ENCODE peak calls at places on chromosomes 12 and 14, in five cellular contexts. One of them, this sample, is unnamed.

GRCh38 chr12:1670815-1671268 is 20.0 kb upstream of the ADIPOR2 start:
- DNase-seq in GM12865: no peak
- DNase-seq in fibroblast of villous mesenchyme: no peak
- DNase-seq in neural progenitor cell: no peak
- DNase-seq in endodermal cell: peak; percentile 42
- DNase-seq in this sample: no peak

GRCh38 chr12:120071493-120072020 is 45.0 kb downstream of the RAB35 start:
- DNase-seq in GM12865: no peak
- DNase-seq in fibroblast of villous mesenchyme: no peak
- DNase-seq in neural progenitor cell: no peak
- DNase-seq in endodermal cell: peak; percentile 29
- DNase-seq in this sample: no peak

GRCh38 chr12:12557733-12558132 is 4.9 kb downstream of the DUSP16 start:
- DNase-seq in GM12865: no peak
- DNase-seq in fibroblast of villous mesenchyme: no peak
- DNase-seq in neural progenitor cell: no peak
- DNase-seq in endodermal cell: no peak
- DNase-seq in this sample: no peak

GRCh38 chr14:103418508-103418818 is 33.2 kb downstream of the MARK3 start:
- DNase-seq in GM12865: peak; percentile 55
- DNase-seq in fibroblast of villous mesenchyme: peak; percentile 97
- DNase-seq in neural progenitor cell: no peak
- DNase-seq in endodermal cell: no peak
- DNase-seq in this sample: peak; percentile 29

GRCh38 chr12:50110762-50111416 is 1.1 kb upstream of the COX14 start:
- DNase-seq in GM12865: peak; percentile 71
- DNase-seq in fibroblast of villous mesenchyme: peak; percentile 56
- DNase-seq in neural progenitor cell: peak; percentile 60
- DNase-seq in endodermal cell: peak; percentile 92
- DNase-seq in this sample: peak; percentile 47

GRCh38 chr14:71117839-71118743 is 210.8 kb downstream of the PCNX1 start:
- DNase-seq in GM12865: peak; percentile 39
- DNase-seq in fibroblast of villous mesenchyme: peak; percentile 79
- DNase-seq in neural progenitor cell: no peak
- DNase-seq in endodermal cell: no peak
- DNase-seq in this sample: no peak

GRCh38 chr12:66861157-66861750 is 182.4 kb upstream of the GRIP1 start:
- DNase-seq in GM12865: peak; percentile 66
- DNase-seq in fibroblast of villous mesenchyme: peak; percentile 63
- DNase-seq in neural progenitor cell: peak; percentile 60
- DNase-seq in endodermal cell: peak; percentile 91
- DNase-seq in this sample: peak; percentile 5

GRCh38 chr12:62760779-62761178 is 174.2 kb downstream of the PPM1H start:
- DNase-seq in GM12865: peak; percentile 64
- DNase-seq in fibroblast of villous mesenchyme: peak; percentile 87
- DNase-seq in neural progenitor cell: no peak
- DNase-seq in endodermal cell: no peak
- DNase-seq in this sample: no peak

GRCh38 chr12:93778306-93778705 is 101.1 kb downstream of the CRADD start:
- DNase-seq in GM12865: no peak
- DNase-seq in fibroblast of villous mesenchyme: peak; percentile 89
- DNase-seq in neural progenitor cell: no peak
- DNase-seq in endodermal cell: no peak
- DNase-seq in this sample: no peak

GRCh38 chr12:93725531-93725930 is 48.4 kb downstream of the CRADD start:
- DNase-seq in GM12865: no peak
- DNase-seq in fibroblast of villous mesenchyme: no peak
- DNase-seq in neural progenitor cell: no peak
- DNase-seq in endodermal cell: no peak
- DNase-seq in this sample: no peak

GRCh38 chr14:71021347-71022014 is 114.2 kb downstream of the PCNX1 start:
- DNase-seq in GM12865: no peak
- DNase-seq in fibroblast of villous mesenchyme: peak; percentile 90
- DNase-seq in neural progenitor cell: no peak
- DNase-seq in endodermal cell: no peak
- DNase-seq in this sample: no peak

GRCh38 chr12:52022841-52023181 is 16.1 kb downstream of the TAMALIN start:
- DNase-seq in GM12865: no peak
- DNase-seq in fibroblast of villous mesenchyme: no peak
- DNase-seq in neural progenitor cell: peak; percentile 63
- DNase-seq in endodermal cell: peak; percentile 87
- DNase-seq in this sample: no peak

GRCh38 chr14:90060965-90061848 is 587 bp upstream of the KCNK13 start:
- DNase-seq in GM12865: peak; percentile 19
- DNase-seq in fibroblast of villous mesenchyme: no peak
- DNase-seq in neural progenitor cell: peak; percentile 42
- DNase-seq in endodermal cell: peak; percentile 85
- DNase-seq in this sample: peak; percentile 57

GRCh38 chr14:99775351-99775750 is 17.9 kb upstream of the EML1 start:
- DNase-seq in GM12865: no peak
- DNase-seq in fibroblast of villous mesenchyme: no peak
- DNase-seq in neural progenitor cell: no peak
- DNase-seq in endodermal cell: no peak
- DNase-seq in this sample: no peak

GRCh38 chr12:3262466-3262865 is 185.3 kb downstream of the TSPAN9 start:
- DNase-seq in GM12865: no peak
- DNase-seq in fibroblast of villous mesenchyme: no peak
- DNase-seq in neural progenitor cell: no peak
- DNase-seq in endodermal cell: no peak
- DNase-seq in this sample: no peak

GRCh38 chr14:51394391-51394790 is 154.3 kb downstream of the TMX1 start:
- DNase-seq in GM12865: no peak
- DNase-seq in fibroblast of villous mesenchyme: peak; percentile 73
- DNase-seq in neural progenitor cell: no peak
- DNase-seq in endodermal cell: no peak
- DNase-seq in this sample: no peak

GRCh38 chr14:63174760-63175191 is 29.5 kb upstream of the RHOJ start:
- DNase-seq in GM12865: peak; percentile 29
- DNase-seq in fibroblast of villous mesenchyme: peak; percentile 21
- DNase-seq in neural progenitor cell: peak; percentile 75
- DNase-seq in endodermal cell: no peak
- DNase-seq in this sample: peak; percentile 27

GRCh38 chr14:86777950-86778602 is 1214.9 kb downstream of the GALC start:
- DNase-seq in GM12865: no peak
- DNase-seq in fibroblast of villous mesenchyme: peak; percentile 43
- DNase-seq in neural progenitor cell: no peak
- DNase-seq in endodermal cell: no peak
- DNase-seq in this sample: no peak

GRCh38 chr12:3698218-3698974 is 54.5 kb downstream of the CRACR2A start:
- DNase-seq in GM12865: no peak
- DNase-seq in fibroblast of villous mesenchyme: peak; percentile 86
- DNase-seq in neural progenitor cell: peak; percentile 48
- DNase-seq in endodermal cell: no peak
- DNase-seq in this sample: no peak

GRCh38 chr12:5177096-5177495 is 133.4 kb downstream of the KCNA5 start:
- DNase-seq in GM12865: no peak
- DNase-seq in fibroblast of villous mesenchyme: no peak
- DNase-seq in neural progenitor cell: no peak
- DNase-seq in endodermal cell: no peak
- DNase-seq in this sample: no peak

GRCh38 chr12:106541201-106541600 is 41.6 kb upstream of the RFX4 start:
- DNase-seq in GM12865: no peak
- DNase-seq in fibroblast of villous mesenchyme: no peak
- DNase-seq in neural progenitor cell: no peak
- DNase-seq in endodermal cell: peak; percentile 50
- DNase-seq in this sample: no peak

GRCh38 chr14:103443106-103443505 is 57.9 kb downstream of the MARK3 start:
- DNase-seq in GM12865: no peak
- DNase-seq in fibroblast of villous mesenchyme: no peak
- DNase-seq in neural progenitor cell: no peak
- DNase-seq in endodermal cell: no peak
- DNase-seq in this sample: no peak

GRCh38 chr14:35940291-35940690 is 114.2 kb downstream of the BRMS1L start:
- DNase-seq in GM12865: peak; percentile 79
- DNase-seq in fibroblast of villous mesenchyme: no peak
- DNase-seq in neural progenitor cell: no peak
- DNase-seq in endodermal cell: no peak
- DNase-seq in this sample: no peak

GRCh38 chr12:65430571-65431306 is 152.3 kb downstream of the MSRB3 start:
- DNase-seq in GM12865: no peak
- DNase-seq in fibroblast of villous mesenchyme: no peak
- DNase-seq in neural progenitor cell: no peak
- DNase-seq in endodermal cell: no peak
- DNase-seq in this sample: no peak

GRCh38 chr12:25648460-25648859 is 95.4 kb upstream of the LMNTD1 start:
- DNase-seq in GM12865: no peak
- DNase-seq in fibroblast of villous mesenchyme: peak; percentile 24
- DNase-seq in neural progenitor cell: peak; percentile 55
- DNase-seq in endodermal cell: peak; percentile 90
- DNase-seq in this sample: no peak

GRCh38 chr12:94227066-94227465 is 78.7 kb downstream of the PLXNC1 start:
- DNase-seq in GM12865: peak; percentile 42
- DNase-seq in fibroblast of villous mesenchyme: no peak
- DNase-seq in neural progenitor cell: no peak
- DNase-seq in endodermal cell: no peak
- DNase-seq in this sample: no peak

GRCh38 chr12:42809226-42809625 is 219.7 kb upstream of the PRICKLE1 start:
- DNase-seq in GM12865: no peak
- DNase-seq in fibroblast of villous mesenchyme: peak; percentile 61
- DNase-seq in neural progenitor cell: no peak
- DNase-seq in endodermal cell: no peak
- DNase-seq in this sample: no peak

GRCh38 chr12:77087427-77087826 is 22.1 kb upstream of the E2F7 start:
- DNase-seq in GM12865: no peak
- DNase-seq in fibroblast of villous mesenchyme: peak; percentile 50
- DNase-seq in neural progenitor cell: no peak
- DNase-seq in endodermal cell: no peak
- DNase-seq in this sample: no peak

GRCh38 chr14:54202288-54202687 is 194.5 kb upstream of the CDKN3 start:
- DNase-seq in GM12865: no peak
- DNase-seq in fibroblast of villous mesenchyme: no peak
- DNase-seq in neural progenitor cell: no peak
- DNase-seq in endodermal cell: no peak
- DNase-seq in this sample: no peak

GRCh38 chr12:114625294-114625851 is 58.6 kb downstream of the TBX3 start:
- DNase-seq in GM12865: peak; percentile 60
- DNase-seq in fibroblast of villous mesenchyme: peak; percentile 84
- DNase-seq in neural progenitor cell: peak; percentile 83
- DNase-seq in endodermal cell: peak; percentile 96
- DNase-seq in this sample: peak; percentile 44
- TF ChIP-seq CTCF in GM12865: peak; percentile 76
- TF ChIP-seq CTCF in fibroblast of villous mesenchyme: peak; percentile 91
- TF ChIP-seq CTCF in neural progenitor cell: peak; percentile 92
- TF ChIP-seq CTCF in endodermal cell: peak; percentile 97
- TF ChIP-seq CTCF in this sample: peak; percentile 51

GRCh38 chr14:104680806-104681688 is 8.4 kb upstream of the INF2 start:
- DNase-seq in GM12865: peak; percentile 74
- DNase-seq in fibroblast of villous mesenchyme: peak; percentile 82
- DNase-seq in neural progenitor cell: peak; percentile 52
- DNase-seq in endodermal cell: no peak
- DNase-seq in this sample: peak; percentile 71
- TF ChIP-seq CTCF in GM12865: peak; percentile 21
- TF ChIP-seq CTCF in fibroblast of villous mesenchyme: peak; percentile 37
- TF ChIP-seq CTCF in neural progenitor cell: peak; percentile 44
- TF ChIP-seq CTCF in endodermal cell: peak; percentile 63
- TF ChIP-seq CTCF in this sample: peak; percentile 14

GRCh38 chr12:57234233-57234570 is 4.7 kb downstream of the SHMT2 start:
- DNase-seq in GM12865: no peak
- DNase-seq in fibroblast of villous mesenchyme: no peak
- DNase-seq in neural progenitor cell: no peak
- DNase-seq in endodermal cell: no peak
- DNase-seq in this sample: no peak

GRCh38 chr12:57236224-57236924 is 6.9 kb downstream of the SHMT2 start:
- DNase-seq in GM12865: no peak
- DNase-seq in fibroblast of villous mesenchyme: no peak
- DNase-seq in neural progenitor cell: peak; percentile 84
- DNase-seq in endodermal cell: peak; percentile 89
- DNase-seq in this sample: no peak

GRCh38 chr12:57234571-57235011 is 5.1 kb downstream of the SHMT2 start:
- DNase-seq in GM12865: no peak
- DNase-seq in fibroblast of villous mesenchyme: no peak
- DNase-seq in neural progenitor cell: no peak
- DNase-seq in endodermal cell: no peak
- DNase-seq in this sample: no peak

GRCh38 chr12:57235728-57236131 is 6.2 kb downstream of the SHMT2 start:
- DNase-seq in GM12865: no peak
- DNase-seq in fibroblast of villous mesenchyme: no peak
- DNase-seq in neural progenitor cell: no peak
- DNase-seq in endodermal cell: no peak
- DNase-seq in this sample: no peak

DNA sequence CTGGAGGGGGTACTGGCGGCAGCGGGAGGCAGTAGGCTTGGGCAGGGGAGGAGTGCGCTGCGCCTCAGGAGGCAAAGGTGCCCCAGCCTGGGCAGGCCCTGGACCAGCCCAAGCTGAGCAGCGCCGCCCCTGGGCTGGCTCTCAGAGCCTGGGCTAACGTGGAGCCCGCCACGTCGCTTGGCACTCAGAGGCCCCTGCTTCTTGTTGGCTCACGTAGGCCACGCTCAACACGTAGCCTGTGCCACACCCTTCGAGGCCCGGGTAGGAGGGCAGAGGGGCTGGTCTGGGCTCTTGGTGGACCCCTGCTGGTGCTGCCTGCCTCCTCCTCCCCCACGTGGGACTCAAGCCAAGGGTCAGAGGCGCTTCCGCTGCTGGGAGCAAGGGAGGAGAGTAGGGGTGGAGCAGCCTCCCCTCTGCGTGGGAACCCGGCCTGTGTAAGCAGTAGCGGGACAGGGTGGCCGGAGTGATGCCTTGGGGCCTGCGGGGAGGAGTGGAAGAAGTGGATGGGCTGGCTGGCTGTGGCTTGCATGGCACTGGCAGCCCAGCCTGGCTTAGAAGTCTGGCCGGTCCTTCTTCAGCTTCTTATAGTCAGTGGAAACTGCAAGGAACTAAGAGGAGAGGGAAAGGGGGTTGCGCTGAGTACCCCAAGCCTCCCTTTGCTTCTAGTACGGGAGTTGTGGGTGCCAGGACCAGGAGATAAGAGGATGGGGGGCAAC is 5.7 kb downstream of the SHMT2 start:
- DNase-seq in GM12865: no peak
- DNase-seq in fibroblast of villous mesenchyme: peak; percentile 94
- DNase-seq in neural progenitor cell: peak; percentile 50
- DNase-seq in endodermal cell: peak; percentile 91
- DNase-seq in this sample: peak; percentile 12
- TF ChIP-seq CTCF in GM12865: no peak
- TF ChIP-seq CTCF in fibroblast of villous mesenchyme: peak; percentile 37
- TF ChIP-seq CTCF in neural progenitor cell: no peak
- TF ChIP-seq CTCF in endodermal cell: no peak
- TF ChIP-seq CTCF in this sample: no peak

GRCh38 chr14:69571449-69571878 is 3.2 kb downstream of the CCDC177 start:
- DNase-seq in GM12865: no peak
- DNase-seq in fibroblast of villous mesenchyme: no peak
- DNase-seq in neural progenitor cell: no peak
- DNase-seq in endodermal cell: no peak
- DNase-seq in this sample: no peak

GRCh38 chr14:69570836-69571330 is 3.8 kb downstream of the CCDC177 start:
- DNase-seq in GM12865: no peak
- DNase-seq in fibroblast of villous mesenchyme: no peak
- DNase-seq in neural progenitor cell: no peak
- DNase-seq in endodermal cell: no peak
- DNase-seq in this sample: no peak

GRCh38 chr14:69567563-69567962 is 7.1 kb downstream of the CCDC177 start:
- DNase-seq in GM12865: no peak
- DNase-seq in fibroblast of villous mesenchyme: no peak
- DNase-seq in neural progenitor cell: no peak
- DNase-seq in endodermal cell: no peak
- DNase-seq in this sample: no peak

GRCh38 chr14:69571879-69572633 is 2.6 kb downstream of the CCDC177 start:
- DNase-seq in GM12865: no peak
- DNase-seq in fibroblast of villous mesenchyme: no peak
- DNase-seq in neural progenitor cell: no peak
- DNase-seq in endodermal cell: peak; percentile 87
- DNase-seq in this sample: peak; percentile 45

GRCh38 chr14:69569859-69570258 is 4.8 kb downstream of the CCDC177 start:
- DNase-seq in GM12865: no peak
- DNase-seq in fibroblast of villous mesenchyme: no peak
- DNase-seq in neural progenitor cell: no peak
- DNase-seq in endodermal cell: no peak
- DNase-seq in this sample: no peak
- TF ChIP-seq CTCF in GM12865: no peak
- TF ChIP-seq CTCF in fibroblast of villous mesenchyme: no peak
- TF ChIP-seq CTCF in neural progenitor cell: no peak
- TF ChIP-seq CTCF in endodermal cell: peak; percentile 27
- TF ChIP-seq CTCF in this sample: no peak